ENCODE peak calls at places on chromosomes 4 and X, in five cellular contexts. X is psoas muscle, C is OCI-LY7, U is astrocyte of the cerebellum, Y is mammary epithelial cell. B is an unnamed sample.
A peak's percentile ranks its signal among the peaks of the same experiment; 100 is the strongest.

GRCh38 chr4:177444911-177445736 is 2.9 kb upstream of the AGA start:
- DNase-seq in X (no peak), C (no peak), U (no peak), Y (no peak), B (no peak)

GRCh38 chr4:164383187-164384181 is 370.4 kb upstream of the SMIM31 start:
- DNase-seq in X (no peak), C (no peak), U (peak; percentile 78), Y (peak; percentile 22), B (no peak)

GRCh38 chr4:186134254-186134653 is 29.8 kb downstream of the FAM149A start:
- DNase-seq in X (no peak), C (no peak), U (no peak), Y (no peak), B (peak; percentile 77)

GRCh38 chr4:77599378-77599777 is 6.2 kb upstream of the CXCL13 start:
- DNase-seq in X (no peak), C (peak; percentile 28), U (no peak), Y (peak; percentile 42), B (no peak)

GRCh38 chr4:99043346-99043745 is 45.2 kb downstream of the ADH5 start:
- DNase-seq in X (no peak), C (peak; percentile 54), U (no peak), Y (no peak), B (no peak)

GRCh38 chr4:93396274-93396673 is 432.3 kb upstream of the ATOH1 start:
- DNase-seq in X (no peak), C (no peak), U (peak; percentile 42), Y (peak; percentile 47), B (no peak)

GRCh38 chrX:34868633-34869032 is 74.0 kb upstream of the FAM47B start:
- DNase-seq in X (no peak), C (no peak), U (no peak), Y (no peak), B (no peak)

GRCh38 chr4:98642991-98643426 is 15.4 kb downstream of the TSPAN5 start:
- DNase-seq in X (no peak), C (no peak), U (no peak), Y (peak; percentile 90), B (no peak)

GRCh38 chr4:174277433-174277832 is 6.0 kb downstream of the FBXO8 start:
- DNase-seq in X (no peak), C (no peak), U (no peak), Y (no peak), B (no peak)

GRCh38 chr4:11732155-11732554 is 303.5 kb upstream of the HS3ST1 start:
- DNase-seq in X (no peak), C (no peak), U (no peak), Y (no peak), B (no peak)

GRCh38 chr4:88765729-88766128 is 68.1 kb upstream of the NAP1L5 start:
- DNase-seq in X (peak; percentile 67), C (no peak), U (peak; percentile 74), Y (peak; percentile 67), B (no peak)

GRCh38 chr4:85050736-85051135 is 84.2 kb upstream of the WDFY3 start:
- DNase-seq in X (no peak), C (no peak), U (no peak), Y (no peak), B (no peak)

GRCh38 chr4:101950258-101950979 is 159.9 kb downstream of the BANK1 start:
- DNase-seq in X (no peak), C (no peak), U (no peak), Y (no peak), B (no peak)
- TF ChIP-seq CTCF in X (no peak), C (no peak), U (no peak), Y (no peak), B (no peak)

GRCh38 chr4:159398236-159398638 is 295.4 kb downstream of the RAPGEF2 start:
- DNase-seq in X (no peak), C (no peak), U (no peak), Y (no peak), B (no peak)
- TF ChIP-seq CTCF in X (no peak), C (no peak), U (no peak), Y (no peak), B (no peak)

GRCh38 chr4:34880246-34880645 is 1364.1 kb downstream of the ARAP2 start:
- DNase-seq in X (no peak), C (no peak), U (no peak), Y (no peak), B (no peak)

GRCh38 chr4:34878961-34879360 is 1365.4 kb downstream of the ARAP2 start:
- DNase-seq in X (no peak), C (no peak), U (no peak), Y (no peak), B (no peak)
- TF ChIP-seq CTCF in X (no peak), C (no peak), U (no peak), Y (no peak), B (no peak)

GRCh38 chrX:16512401-16512776 is 137.6 kb upstream of the S100G start:
- DNase-seq in X (no peak), C (no peak), U (no peak), Y (no peak), B (no peak)
- TF ChIP-seq CTCF in X (no peak), C (no peak), U (no peak), Y (no peak), B (no peak)

DNA sequence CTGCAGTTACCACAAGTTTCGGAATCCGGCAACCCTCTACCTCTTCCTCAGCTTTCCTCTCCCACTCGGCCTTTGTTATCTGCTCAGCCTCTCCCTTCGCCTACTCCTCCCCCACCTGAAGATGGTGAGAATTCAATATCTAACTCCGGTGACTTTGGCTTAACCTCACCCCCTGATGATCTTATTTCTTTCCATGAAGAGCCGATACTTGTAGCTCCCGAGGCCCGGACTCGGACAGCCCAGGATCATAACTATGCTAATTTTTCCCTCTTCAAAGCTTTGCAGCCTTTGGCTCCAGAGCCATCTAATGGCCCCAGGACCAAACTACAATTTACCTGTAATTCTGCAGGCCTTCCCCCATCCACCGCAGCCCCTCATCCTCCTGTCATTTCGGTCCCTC is 32.0 kb upstream of the MGST2 start:
- DNase-seq in X (peak; percentile 22), C (no peak), U (no peak), Y (no peak), B (no peak)
- TF ChIP-seq CTCF in X (peak; percentile 51), C (peak; percentile 53), U (peak; percentile 67), Y (peak; percentile 23), B (no peak)

B was measured in GM20000.